ENCODE peak calls at places on chromosomes 1 and 21, in six cellular contexts. O, Z, C, X, V and B are unnamed samples.

GRCh38 chr21:20882462-20883415 is 115.5 kb upstream of the NCAM2 start:
- DNase-seq in O (no peak), Z (peak; percentile 15), C (peak; percentile 66), X (no peak), V (no peak), B (no peak)

GRCh38 chr1:40661678-40662077 is 3.8 kb downstream of the RIMS3 start:
- DNase-seq in O (no peak), Z (no peak), C (no peak), X (no peak), V (no peak), B (no peak)

GRCh38 chr1:41738475-41738874 is 180.2 kb downstream of the HIVEP3 start:
- DNase-seq in O (no peak), Z (no peak), C (no peak), X (no peak), V (no peak), B (no peak)

GRCh38 chr1:32886012-32886827 is at the start of gene HPCA:
- DNase-seq in O (peak; percentile 37), Z (peak; percentile 63), C (peak; percentile 95), X (no peak), V (no peak), B (no peak)

GRCh38 chr21:45505416-45506021 is 36.7 kb downstream of the SLC19A1 start:
- DNase-seq in O (no peak), Z (no peak), C (no peak), X (no peak), V (no peak), B (no peak)

GRCh38 chr1:77542784-77543183 is 139.7 kb downstream of the ZZZ3 start:
- DNase-seq in O (no peak), Z (no peak), C (no peak), X (no peak), V (no peak), B (no peak)

GRCh38 chr21:30340714-30341573 is 3.5 kb upstream of the KRTAP27-1 start:
- DNase-seq in O (no peak), Z (no peak), C (peak; percentile 65), X (no peak), V (peak; percentile 4), B (peak; percentile 22)

GRCh38 chr1:89610457-89610991 is 22.4 kb upstream of the LRRC8C start:
- DNase-seq in O (peak; percentile 81), Z (no peak), C (no peak), X (no peak), V (peak; percentile 80), B (peak; percentile 40)

GRCh38 chr1:158149175-158149574 is 31.5 kb upstream of the CD1D start:
- DNase-seq in O (no peak), Z (no peak), C (no peak), X (peak; percentile 30), V (no peak), B (no peak)

GRCh38 chr1:160354388-160354985 is 11.3 kb downstream of the NCSTN start:
- DNase-seq in O (no peak), Z (no peak), C (peak; percentile 48), X (no peak), V (peak; percentile 14), B (peak; percentile 37)

GRCh38 chr1:246608616-246609376 is 42.5 kb downstream of the CNST start:
- DNase-seq in O (no peak), Z (peak; percentile 79), C (no peak), X (peak; percentile 39), V (no peak), B (no peak)

GRCh38 chr1:154220970-154221814 is 437 bp downstream of the UBAP2L start:
- DNase-seq in O (peak; percentile 75), Z (peak; percentile 69), C (peak; percentile 66), X (peak; percentile 64), V (peak; percentile 67), B (peak; percentile 79)

GRCh38 chr1:230868736-230869385 is 540 bp upstream of the C1orf198 start:
- DNase-seq in O (no peak), Z (peak; percentile 79), C (peak; percentile 84), X (peak; percentile 49), V (no peak), B (peak; percentile 14)

GRCh38 chr1:236691348-236691747 is 5.0 kb downstream of the ACTN2 start:
- DNase-seq in O (no peak), Z (no peak), C (no peak), X (no peak), V (no peak), B (no peak)

GRCh38 chr1:229433364-229434004 is 410 bp downstream of the ACTA1 start:
- DNase-seq in O (no peak), Z (no peak), C (no peak), X (no peak), V (no peak), B (no peak)

GRCh38 chr1:166170726-166171125 is 3.9 kb upstream of the FAM78B start:
- DNase-seq in O (no peak), Z (no peak), C (no peak), X (no peak), V (no peak), B (no peak)

GRCh38 chr1:99869304-99869703 is 19.1 kb downstream of the AGL start:
- DNase-seq in O (no peak), Z (no peak), C (no peak), X (no peak), V (no peak), B (no peak)

GRCh38 chr1:203572134-203572625 is 54.5 kb upstream of the ATP2B4 start:
- DNase-seq in O (no peak), Z (no peak), C (no peak), X (peak; percentile 62), V (no peak), B (no peak)

GRCh38 chr1:20124451-20125057 is 5.2 kb upstream of the PLA2G2D start:
- DNase-seq in O (no peak), Z (no peak), C (no peak), X (no peak), V (no peak), B (no peak)

GRCh38 chr1:179142889-179143299 is 61.0 kb downstream of the TOR3A start:
- DNase-seq in O (no peak), Z (no peak), C (no peak), X (no peak), V (no peak), B (no peak)

GRCh38 chr1:89635825-89636815 is 3.2 kb downstream of the LRRC8C start:
- DNase-seq in O (no peak), Z (no peak), C (no peak), X (no peak), V (no peak), B (no peak)

GRCh38 chr1:79896136-79896535 is 889.6 kb upstream of the ADGRL4 start:
- DNase-seq in O (no peak), Z (no peak), C (no peak), X (no peak), V (no peak), B (no peak)

DNA sequence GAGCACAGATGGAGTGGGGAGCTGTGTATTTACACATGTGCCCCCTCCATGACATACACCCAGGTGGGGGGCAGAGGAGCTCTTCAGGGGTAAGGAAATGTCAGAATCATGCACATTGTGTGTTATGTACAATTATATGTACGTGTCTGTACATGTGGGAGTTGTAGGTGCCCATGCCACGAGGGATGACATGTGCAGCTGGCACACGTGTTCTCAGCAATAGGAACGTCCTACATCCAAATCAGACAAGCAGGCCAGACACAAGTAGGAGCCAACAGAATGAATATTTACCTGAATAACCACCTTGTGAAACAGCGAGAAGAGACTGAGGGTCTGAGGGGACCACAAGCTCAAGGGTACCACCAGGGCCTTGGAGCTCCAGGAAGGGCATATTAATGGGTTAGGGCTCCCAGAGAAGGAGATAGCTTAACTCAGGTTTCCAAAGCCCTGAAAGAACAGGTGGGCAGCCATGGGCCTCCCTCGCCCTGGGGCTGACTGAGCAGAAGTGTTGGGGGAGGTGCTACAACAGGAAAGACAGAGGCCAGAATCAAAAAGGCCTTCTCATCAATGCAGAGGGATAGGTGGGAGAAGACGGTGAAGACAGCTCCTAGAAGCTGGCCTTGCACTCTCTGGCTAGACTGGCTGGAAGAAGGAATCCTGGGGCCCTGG is 3.2 kb downstream of the COL16A1 start:
- DNase-seq in O (no peak), Z (no peak), C (no peak), X (no peak), V (no peak), B (no peak)
- H3K27ac ChIP-seq in O (no peak overlapping the region), Z (peak overlapping the region; percentile 46), C (no peak overlapping the region), X (peak overlapping the region; percentile 80), V (no peak overlapping the region), B (no peak overlapping the region)

GRCh38 chr1:156119503-156120209 is 5.1 kb downstream of the LMNA start:
- DNase-seq in O (no peak), Z (no peak), C (no peak), X (peak; percentile 63), V (no peak), B (no peak)
- H3K4me3 ChIP-seq in O (no peak overlapping the region), Z (no peak overlapping the region), C (no peak overlapping the region), X (peak overlapping the region; percentile 96), V (no peak overlapping the region), B (peak overlapping the region; percentile 58)

DNA sequence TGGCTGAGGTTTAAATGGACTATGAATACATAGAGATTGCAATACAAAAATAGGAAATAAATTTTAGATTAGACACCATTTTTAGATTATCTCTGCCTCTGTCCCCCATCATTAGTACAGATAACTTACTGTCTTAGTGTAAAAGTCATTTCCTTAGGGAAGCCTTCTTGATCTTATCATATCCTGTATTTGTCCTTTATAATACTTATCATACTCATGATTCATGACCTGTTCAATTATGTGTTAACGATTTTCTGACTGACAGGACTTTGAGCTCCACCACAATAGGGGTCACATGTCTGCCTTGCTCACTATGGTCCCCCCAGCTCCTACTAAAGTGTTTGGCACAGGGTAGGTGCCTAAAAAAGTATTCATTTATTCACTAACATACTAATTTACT is 14.6 kb downstream of the TEX38 start:
- DNase-seq in O (no peak), Z (no peak), C (no peak), X (no peak), V (no peak), B (no peak)
- H3K4me1 ChIP-seq in O (no peaks in the 10 kb centered on the region), Z (peaks cover 26% of the 10 kb centered on the region), C (no peaks in the 10 kb centered on the region), X (no peaks in the 10 kb centered on the region), V (no peaks in the 10 kb centered on the region), B (no peaks in the 10 kb centered on the region)

GRCh38 chr1:65148548-65149390 is 766 bp downstream of the AK4 start:
- DNase-seq in O (peak; percentile 1), Z (peak; percentile 23), C (peak; percentile 71), X (peak; percentile 47), V (peak; percentile 14), B (no peak)

GRCh38 chr1:65149753-65150463 is 1.9 kb downstream of the AK4 start:
- DNase-seq in O (no peak), Z (no peak), C (no peak), X (no peak), V (no peak), B (no peak)

GRCh38 chr1:65149391-65149729 is 1.4 kb downstream of the AK4 start:
- DNase-seq in O (no peak), Z (no peak), C (no peak), X (no peak), V (no peak), B (no peak)

GRCh38 chr1:65146908-65147423 is 1.0 kb upstream of the AK4 start:
- DNase-seq in O (no peak), Z (no peak), C (no peak), X (no peak), V (no peak), B (no peak)

DNA sequence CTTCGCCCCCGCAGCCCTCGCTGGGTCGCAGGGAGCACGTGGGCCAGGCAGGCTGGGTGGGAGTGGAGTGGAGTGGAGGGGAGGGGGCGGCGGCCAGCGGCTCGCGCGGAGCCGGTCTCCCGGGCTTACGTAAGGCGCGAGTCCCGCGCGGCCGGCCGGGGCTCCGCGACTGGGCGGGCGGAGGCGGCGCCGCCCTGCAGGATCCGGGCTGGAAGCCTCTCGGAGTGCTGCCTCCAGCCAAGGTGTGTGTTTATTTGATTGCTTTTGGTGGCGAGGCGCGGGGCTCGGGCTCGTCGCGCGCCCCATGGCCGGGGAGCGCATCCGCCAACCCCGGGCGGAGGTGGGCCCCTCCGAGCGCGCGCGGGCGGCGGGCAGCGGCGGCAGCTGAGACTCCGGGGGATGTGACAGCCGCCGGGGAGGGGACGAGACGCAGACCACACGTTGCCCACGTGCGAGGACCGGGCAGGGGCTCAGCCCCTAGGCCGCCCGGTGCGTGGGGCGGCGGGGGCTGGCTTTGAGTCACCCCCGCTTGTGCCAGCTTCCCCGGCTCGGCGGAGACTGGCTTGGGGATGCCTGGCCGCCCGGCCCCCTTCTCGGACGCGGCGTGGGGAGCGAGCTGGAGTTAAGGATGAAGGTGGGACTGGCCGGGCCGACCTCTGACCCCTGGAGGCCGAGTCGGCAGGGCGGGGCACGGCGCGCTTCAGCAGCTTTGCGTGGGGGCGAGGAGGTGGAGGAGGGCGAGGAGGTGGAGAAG is 402 bp upstream of the AK4 start:
- DNase-seq in O (peak; percentile 19), Z (peak; percentile 32), C (peak; percentile 63), X (peak; percentile 46), V (no peak), B (no peak)
- H3K27ac ChIP-seq in O (no peak overlapping the region), Z (no peak overlapping the region), C (no peak overlapping the region), X (peak overlapping the region; percentile 72), V (no peak overlapping the region), B (no peak overlapping the region)